ENCODE peak calls at places on chromosome 11, in six cellular contexts. One of them, this sample, is unnamed.

GRCh38 chr11:83816572-83817187 is 530.5 kb upstream of the CCDC90B start:
- DNase-seq in posterior vena cava: no peak
- DNase-seq in HEK293T: no peak
- DNase-seq in kidney tubule cell: peak; percentile 34
- DNase-seq in cerebellar nuclear complex: no peak
- DNase-seq in T-helper 22 cell: no peak
- DNase-seq in this sample: peak; percentile 22

GRCh38 chr11:58597749-58598148 is 18.9 kb downstream of the ZFP91 start:
- DNase-seq in posterior vena cava: no peak
- DNase-seq in HEK293T: no peak
- DNase-seq in kidney tubule cell: no peak
- DNase-seq in cerebellar nuclear complex: no peak
- DNase-seq in T-helper 22 cell: no peak
- DNase-seq in this sample: no peak

GRCh38 chr11:79506734-79507344 is 66.0 kb upstream of the TENM4 start:
- DNase-seq in posterior vena cava: no peak
- DNase-seq in HEK293T: no peak
- DNase-seq in kidney tubule cell: no peak
- DNase-seq in cerebellar nuclear complex: no peak
- DNase-seq in T-helper 22 cell: no peak
- DNase-seq in this sample: no peak

GRCh38 chr11:129317564-129317963 is 58.1 kb upstream of the BARX2 start:
- DNase-seq in posterior vena cava: no peak
- DNase-seq in HEK293T: no peak
- DNase-seq in kidney tubule cell: peak; percentile 57
- DNase-seq in cerebellar nuclear complex: no peak
- DNase-seq in T-helper 22 cell: no peak
- DNase-seq in this sample: no peak

GRCh38 chr11:13668957-13669521 is 571 bp downstream of the FAR1 start:
- DNase-seq in posterior vena cava: peak; percentile 88
- DNase-seq in HEK293T: peak; percentile 27
- DNase-seq in kidney tubule cell: peak; percentile 48
- DNase-seq in cerebellar nuclear complex: no peak
- DNase-seq in T-helper 22 cell: no peak
- DNase-seq in this sample: no peak

GRCh38 chr11:71207563-71207962 is 44.8 kb downstream of the SHANK2 start:
- DNase-seq in posterior vena cava: peak; percentile 22
- DNase-seq in HEK293T: no peak
- DNase-seq in kidney tubule cell: no peak
- DNase-seq in cerebellar nuclear complex: no peak
- DNase-seq in T-helper 22 cell: no peak
- DNase-seq in this sample: no peak

GRCh38 chr11:10208045-10208674 is 85.9 kb downstream of the SBF2 start:
- DNase-seq in posterior vena cava: no peak
- DNase-seq in HEK293T: peak; percentile 43
- DNase-seq in kidney tubule cell: peak; percentile 60
- DNase-seq in cerebellar nuclear complex: no peak
- DNase-seq in T-helper 22 cell: no peak
- DNase-seq in this sample: peak; percentile 27

GRCh38 chr11:61774441-61774840 is 18.0 kb downstream of the TMEM258 start:
- DNase-seq in posterior vena cava: no peak
- DNase-seq in HEK293T: no peak
- DNase-seq in kidney tubule cell: no peak
- DNase-seq in cerebellar nuclear complex: no peak
- DNase-seq in T-helper 22 cell: no peak
- DNase-seq in this sample: no peak

GRCh38 chr11:11440149-11440548 is 87.1 kb upstream of the CSNK2A3 start:
- DNase-seq in posterior vena cava: no peak
- DNase-seq in HEK293T: no peak
- DNase-seq in kidney tubule cell: peak; percentile 9
- DNase-seq in cerebellar nuclear complex: no peak
- DNase-seq in T-helper 22 cell: no peak
- DNase-seq in this sample: no peak

GRCh38 chr11:45233121-45233803 is 52.9 kb downstream of the SYT13 start:
- DNase-seq in posterior vena cava: peak; percentile 91
- DNase-seq in HEK293T: peak; percentile 87
- DNase-seq in kidney tubule cell: peak; percentile 56
- DNase-seq in cerebellar nuclear complex: peak; percentile 21
- DNase-seq in T-helper 22 cell: no peak
- DNase-seq in this sample: peak; percentile 43

GRCh38 chr11:124172599-124172998 is 10.5 kb upstream of the OR10D3 start:
- DNase-seq in posterior vena cava: no peak
- DNase-seq in HEK293T: no peak
- DNase-seq in kidney tubule cell: no peak
- DNase-seq in cerebellar nuclear complex: no peak
- DNase-seq in T-helper 22 cell: no peak
- DNase-seq in this sample: no peak

GRCh38 chr11:118752654-118753053 is 38.3 kb downstream of the DDX6 start:
- DNase-seq in posterior vena cava: no peak
- DNase-seq in HEK293T: no peak
- DNase-seq in kidney tubule cell: no peak
- DNase-seq in cerebellar nuclear complex: no peak
- DNase-seq in T-helper 22 cell: no peak
- DNase-seq in this sample: no peak

GRCh38 chr11:811446-812245 is 1.9 kb downstream of the RPLP2 start:
- DNase-seq in posterior vena cava: no peak
- DNase-seq in HEK293T: no peak
- DNase-seq in kidney tubule cell: peak; percentile 35
- DNase-seq in cerebellar nuclear complex: no peak
- DNase-seq in T-helper 22 cell: no peak
- DNase-seq in this sample: no peak

GRCh38 chr11:62108971-62109391 is 14.8 kb upstream of the INCENP start:
- DNase-seq in posterior vena cava: no peak
- DNase-seq in HEK293T: no peak
- DNase-seq in kidney tubule cell: peak; percentile 63
- DNase-seq in cerebellar nuclear complex: no peak
- DNase-seq in T-helper 22 cell: no peak
- DNase-seq in this sample: no peak

GRCh38 chr11:133718831-133719230 is 126.5 kb downstream of the SPATA19 start:
- DNase-seq in posterior vena cava: no peak
- DNase-seq in HEK293T: no peak
- DNase-seq in kidney tubule cell: no peak
- DNase-seq in cerebellar nuclear complex: no peak
- DNase-seq in T-helper 22 cell: no peak
- DNase-seq in this sample: no peak

GRCh38 chr11:2420502-2421225 is 20.1 kb downstream of the TSSC4 start:
- DNase-seq in posterior vena cava: peak; percentile 93
- DNase-seq in HEK293T: peak; percentile 92
- DNase-seq in kidney tubule cell: peak; percentile 67
- DNase-seq in cerebellar nuclear complex: no peak
- DNase-seq in T-helper 22 cell: peak; percentile 29
- DNase-seq in this sample: peak; percentile 61

GRCh38 chr11:35567737-35568465 is 42.5 kb upstream of the PAMR1 start:
- DNase-seq in posterior vena cava: no peak
- DNase-seq in HEK293T: no peak
- DNase-seq in kidney tubule cell: peak; percentile 39
- DNase-seq in cerebellar nuclear complex: no peak
- DNase-seq in T-helper 22 cell: no peak
- DNase-seq in this sample: no peak

GRCh38 chr11:69635210-69635609 is 5.7 kb upstream of the CCND1 start:
- DNase-seq in posterior vena cava: no peak
- DNase-seq in HEK293T: no peak
- DNase-seq in kidney tubule cell: no peak
- DNase-seq in cerebellar nuclear complex: no peak
- DNase-seq in T-helper 22 cell: no peak
- DNase-seq in this sample: no peak

GRCh38 chr11:12241401-12241800 is 131.0 kb downstream of the MICAL2 start:
- DNase-seq in posterior vena cava: no peak
- DNase-seq in HEK293T: no peak
- DNase-seq in kidney tubule cell: no peak
- DNase-seq in cerebellar nuclear complex: no peak
- DNase-seq in T-helper 22 cell: no peak
- DNase-seq in this sample: no peak

GRCh38 chr11:69463181-69463891 is 18.1 kb upstream of the LINC01488 start:
- DNase-seq in posterior vena cava: peak; percentile 90
- DNase-seq in HEK293T: no peak
- DNase-seq in kidney tubule cell: no peak
- DNase-seq in cerebellar nuclear complex: no peak
- DNase-seq in T-helper 22 cell: no peak
- DNase-seq in this sample: no peak

GRCh38 chr11:66011785-66012303 is at the start of gene CST6:
- DNase-seq in posterior vena cava: no peak
- DNase-seq in HEK293T: no peak
- DNase-seq in kidney tubule cell: peak; percentile 38
- DNase-seq in cerebellar nuclear complex: no peak
- DNase-seq in T-helper 22 cell: no peak
- DNase-seq in this sample: no peak

GRCh38 chr11:45209904-45210699 is 63.7 kb downstream of the PRDM11 start:
- DNase-seq in posterior vena cava: peak; percentile 94
- DNase-seq in HEK293T: no peak
- DNase-seq in kidney tubule cell: no peak
- DNase-seq in cerebellar nuclear complex: peak; percentile 25
- DNase-seq in T-helper 22 cell: no peak
- DNase-seq in this sample: no peak

GRCh38 chr11:32052218-32052617 is 38.7 kb upstream of the RCN1 start:
- DNase-seq in posterior vena cava: no peak
- DNase-seq in HEK293T: peak; percentile 73
- DNase-seq in kidney tubule cell: peak; percentile 47
- DNase-seq in cerebellar nuclear complex: no peak
- DNase-seq in T-helper 22 cell: peak; percentile 1
- DNase-seq in this sample: peak; percentile 46

GRCh38 chr11:102900346-102900745 is 25.6 kb upstream of the MMP12 start:
- DNase-seq in posterior vena cava: no peak
- DNase-seq in HEK293T: no peak
- DNase-seq in kidney tubule cell: no peak
- DNase-seq in cerebellar nuclear complex: no peak
- DNase-seq in T-helper 22 cell: no peak
- DNase-seq in this sample: no peak

GRCh38 chr11:6395470-6396060 is 5.3 kb downstream of the SMPD1 start:
- DNase-seq in posterior vena cava: no peak
- DNase-seq in HEK293T: no peak
- DNase-seq in kidney tubule cell: no peak
- DNase-seq in cerebellar nuclear complex: no peak
- DNase-seq in T-helper 22 cell: no peak
- DNase-seq in this sample: no peak

GRCh38 chr11:27934830-27935145 is 173.2 kb downstream of the KIF18A start:
- DNase-seq in posterior vena cava: no peak
- DNase-seq in HEK293T: no peak
- DNase-seq in kidney tubule cell: peak; percentile 92
- DNase-seq in cerebellar nuclear complex: no peak
- DNase-seq in T-helper 22 cell: no peak
- DNase-seq in this sample: peak; percentile 58

GRCh38 chr11:78365381-78365792 is 52.2 kb downstream of the GAB2 start:
- DNase-seq in posterior vena cava: no peak
- DNase-seq in HEK293T: no peak
- DNase-seq in kidney tubule cell: peak; percentile 79
- DNase-seq in cerebellar nuclear complex: no peak
- DNase-seq in T-helper 22 cell: no peak
- DNase-seq in this sample: no peak

GRCh38 chr11:26287067-26287518 is 44.8 kb upstream of the ANO3 start:
- DNase-seq in posterior vena cava: no peak
- DNase-seq in HEK293T: no peak
- DNase-seq in kidney tubule cell: peak; percentile 25
- DNase-seq in cerebellar nuclear complex: no peak
- DNase-seq in T-helper 22 cell: no peak
- DNase-seq in this sample: no peak

This sample was measured in NCI-H460.